ENCODE peak calls at places on chromosome 6, in five cellular contexts. E is transverse colon; P is heart right ventricle; F is stomach; O is CD8-positive, alpha-beta memory T cell. A is an unnamed sample. For H3K9me3, the result is how much of the 10 kb centered on the place peaks cover.

GRCh38 chr6:134347916-134348805 is 30.2 kb upstream of the SGK1 start:
- DNase-seq in E (no peak), P (peak), O (no peak), F (no peak), A (no peak)

GRCh38 chr6:84052204-84052882 is 18.8 kb downstream of the MRAP2 start:
- DNase-seq in P (peak), O (no peak), F (no peak), E (no peak), A (peak)

GRCh38 chr6:11139051-11139960 is 27.8 kb upstream of the ERVFRD-1 start:
- DNase-seq in O (no peak), F (no peak), P (no peak), E (no peak), A (no peak)

GRCh38 chr6:28914941-28915340 is 8.8 kb downstream of the TRIM27 start:
- DNase-seq in O (no peak), P (no peak), F (no peak), E (no peak), A (no peak)

GRCh38 chr6:62707156-62707555 is 421.1 kb upstream of the KHDRBS2 start:
- DNase-seq in P (no peak), O (no peak), E (no peak), F (no peak), A (no peak)

GRCh38 chr6:135162678-135163439 is 18.2 kb upstream of the MYB start:
- DNase-seq in O (peak), F (peak), E (peak), P (no peak), A (no peak)

GRCh38 chr6:85436408-85436807 is 13.5 kb upstream of the NT5E start:
- DNase-seq in F (no peak), P (no peak), O (no peak), E (no peak), A (no peak)

GRCh38 chr6:45574885-45575284 is 197.2 kb upstream of the SUPT3H start:
- DNase-seq in O (no peak), E (no peak), F (no peak), P (no peak), A (no peak)

GRCh38 chr6:42777126-42777822 is 4.6 kb upstream of the BICRAL start:
- DNase-seq in F (no peak), P (no peak), E (no peak), O (no peak), A (no peak)

GRCh38 chr6:35015996-35016395 is 125.1 kb downstream of the TCP11 start:
- DNase-seq in F (no peak), O (no peak), E (no peak), P (no peak), A (no peak)

GRCh38 chr6:1004885-1005635 is 306.8 kb upstream of the FOXQ1 start:
- DNase-seq in E (no peak), P (no peak), F (no peak), O (no peak), A (no peak)

GRCh38 chr6:10316327-10316726 is 98.5 kb downstream of the TFAP2A start:
- DNase-seq in E (peak), F (no peak), O (no peak), P (no peak), A (peak)

GRCh38 chr6:38459291-38459690 is 180.4 kb downstream of the BTBD9 start:
- DNase-seq in E (no peak), F (no peak), P (no peak), O (no peak), A (no peak)

GRCh38 chr6:45900808-45901752 is 114.6 kb downstream of the CLIC5 start:
- DNase-seq in O (no peak), P (no peak), F (no peak), E (no peak), A (no peak)

GRCh38 chr6:127186889-127187288 is 68.4 kb downstream of the RSPO3 start:
- DNase-seq in E (peak), P (peak), O (peak), F (peak), A (no peak)

GRCh38 chr6:79612918-79613317 is 18.2 kb upstream of the SH3BGRL2 start:
- DNase-seq in O (no peak), E (no peak), P (no peak), F (no peak), A (no peak)

GRCh38 chr6:157484181-157484580 is 103.2 kb downstream of the ZDHHC14 start:
- DNase-seq in O (no peak), F (no peak), E (no peak), P (no peak), A (no peak)

GRCh38 chr6:24673625-24674024 is 6.7 kb downstream of the ACOT13 start:
- DNase-seq in E (no peak), F (no peak), O (no peak), P (no peak), A (no peak)
- H3K9me3 ChIP-seq in E (under half), F (under half), O (under half), P (under half), A (under half)

DNA sequence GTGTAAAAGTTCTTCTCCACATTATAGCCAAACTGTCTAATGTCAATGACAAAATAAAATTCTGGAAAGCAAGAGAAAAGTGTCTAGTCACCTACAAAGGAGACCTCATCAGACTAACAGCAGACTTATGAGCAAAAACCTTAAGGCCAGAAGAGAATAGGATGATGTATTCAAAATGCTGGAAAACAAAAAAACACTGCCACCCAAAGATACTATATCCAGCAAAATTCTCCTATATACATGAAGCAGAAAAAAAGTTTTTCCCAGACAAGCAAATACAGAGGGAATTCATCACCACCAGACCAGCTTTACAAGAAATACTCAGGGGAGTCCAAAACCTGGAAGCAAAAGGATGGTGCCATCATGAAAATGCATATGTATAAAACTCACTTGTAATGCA is 755.6 kb upstream of the CITED2 start:
- DNase-seq in E (no peak), P (no peak), O (no peak), F (no peak), A (no peak)
- H3K9me3 ChIP-seq in E (under half), P (under half), O (under half), F (under half), A (under half)

GRCh38 chr6:33497157-33497556 is 42.8 kb downstream of the ZBTB9 start:
- DNase-seq in F (no peak), O (no peak), E (no peak), P (no peak), A (no peak)
- H3K9me3 ChIP-seq in F (under half), O (under half), E (under half), P (under half), A (under half)

GRCh38 chr6:23006656-23007055 is 437.3 kb downstream of the HDGFL1 start:
- DNase-seq in E (no peak), P (no peak), O (no peak), F (no peak), A (no peak)
- H3K9me3 ChIP-seq in E (under half), P (under half), O (under half), F (under half), A (under half)

GRCh38 chr6:13237318-13237717 is 91.0 kb downstream of the TBC1D7 start:
- DNase-seq in P (no peak), O (no peak), F (no peak), E (no peak), A (no peak)
- H3K9me3 ChIP-seq in P (under half), O (under half), F (under half), E (under half), A (under half)

GRCh38 chr6:74549746-74550145 is 656.1 kb downstream of the COL12A1 start:
- DNase-seq in E (no peak), F (no peak), P (no peak), O (no peak), A (no peak)
- H3K9me3 ChIP-seq in E (under half), F (under half), P (under half), O (under half), A (under half)

DNA sequence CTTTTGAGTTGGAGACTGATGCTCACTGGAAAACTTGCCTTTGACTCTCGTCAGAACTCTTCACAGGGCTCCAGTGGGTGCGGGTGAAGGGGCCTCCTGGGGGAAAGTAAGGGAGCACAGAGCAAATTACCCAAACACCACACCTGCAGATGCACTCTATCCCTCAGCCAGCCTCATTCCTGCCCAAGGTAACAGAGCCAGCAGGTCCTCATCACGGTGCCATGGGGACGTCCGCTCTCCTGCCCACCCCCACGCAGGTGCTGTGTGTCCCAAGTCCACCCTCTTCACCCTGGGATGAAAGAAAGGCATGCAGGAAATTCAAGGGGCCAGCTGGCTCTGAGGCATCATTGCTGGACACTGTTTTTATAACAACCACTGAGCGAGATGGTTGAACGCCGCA is 269.0 kb downstream of the SMOC2 start:
- DNase-seq in F (no peak), E (no peak), P (no peak), O (no peak), A (no peak)
- H3K9me3 ChIP-seq in F (under half), E (under half), P (under half), O (under half), A (under half)

GRCh38 chr6:27451660-27452390 is 21.1 kb downstream of the ZNF184 start:
- DNase-seq in O (no peak), E (no peak), F (no peak), P (no peak), A (no peak)

GRCh38 chr6:27448456-27448855 is 24.4 kb downstream of the ZNF184 start:
- DNase-seq in P (no peak), E (no peak), O (no peak), F (no peak), A (no peak)

GRCh38 chr6:27452496-27452897 is 20.4 kb downstream of the ZNF184 start:
- DNase-seq in E (no peak), P (no peak), O (no peak), F (no peak), A (no peak)
- H3K9me3 ChIP-seq in E (half or more), P (under half), O (half or more), F (half or more), A (under half)